ENCODE peak calls at places on chromosomes 11 and 22, in six cellular contexts. Z is PC-3, A is H1, E is mammary epithelial cell, V is thyroid gland, I is Peyer's patch. D is an unnamed sample.

GRCh38 chr11:29333993-29334780 is 682.6 kb downstream of the KCNA4 start:
- DNase-seq in I (no peak), E (peak; percentile 48), A (no peak), Z (peak; percentile 70), V (no peak), D (no peak)

GRCh38 chr11:68150029-68150428 is 28.8 kb upstream of the CHKA start:
- DNase-seq in E (peak; percentile 65), V (peak; percentile 82), A (peak; percentile 25), Z (peak; percentile 92), I (no peak), D (peak; percentile 80)

GRCh38 chr11:2776351-2777061 is 76.7 kb upstream of the KCNQ1OT1 start:
- DNase-seq in E (no peak), A (no peak), I (peak; percentile 46), Z (no peak), V (peak; percentile 1), D (peak; percentile 26)

GRCh38 chr11:90274362-90274761 is 51.5 kb upstream of the CHORDC1 start:
- DNase-seq in A (no peak), V (no peak), I (no peak), E (no peak), Z (no peak), D (no peak)

GRCh38 chr11:12410006-12410728 is 32.8 kb downstream of the PARVA start:
- DNase-seq in V (no peak), E (peak; percentile 50), A (no peak), Z (peak; percentile 30), I (no peak), D (no peak)

GRCh38 chr11:118933486-118933885 is 7.8 kb upstream of the BCL9L start:
- DNase-seq in A (no peak), V (no peak), I (no peak), Z (peak; percentile 86), E (no peak), D (no peak)

GRCh38 chr11:17138562-17138961 is 61.1 kb upstream of the RPS13 start:
- DNase-seq in Z (no peak), V (no peak), E (no peak), A (no peak), I (no peak), D (no peak)

GRCh38 chr11:85718991-85719807 is 33.2 kb upstream of the CCDC89 start:
- DNase-seq in V (peak; percentile 29), E (peak; percentile 98), Z (peak; percentile 99), A (peak; percentile 31), I (no peak), D (peak; percentile 29)

GRCh38 chr22:31211862-31212730 is at the start of gene LIMK2:
- DNase-seq in V (peak; percentile 97), A (peak; percentile 83), I (peak; percentile 99), E (peak; percentile 88), Z (peak; percentile 83), D (peak; percentile 94)

GRCh38 chr11:68317147-68317785 is 4.9 kb downstream of the LRP5 start:
- DNase-seq in I (no peak), A (no peak), Z (no peak), E (no peak), V (no peak), D (no peak)

GRCh38 chr22:23128269-23129108 is 13.3 kb downstream of the RSPH14 start:
- DNase-seq in I (peak; percentile 66), E (peak; percentile 47), V (peak; percentile 86), Z (peak; percentile 73), A (peak; percentile 70), D (peak; percentile 74)

GRCh38 chr11:117186431-117186761 is 7.9 kb downstream of the SIDT2 start:
- DNase-seq in I (no peak), A (no peak), V (no peak), Z (no peak), E (no peak), D (no peak)

GRCh38 chr11:78419327-78419726 is 1.7 kb upstream of the GAB2 start:
- DNase-seq in E (peak; percentile 25), I (no peak), Z (peak; percentile 83), A (no peak), V (peak; percentile 40), D (peak; percentile 56)

GRCh38 chr11:12164061-12165014 is 53.9 kb downstream of the MICAL2 start:
- DNase-seq in E (peak; percentile 99), Z (peak; percentile 96), A (no peak), V (no peak), I (no peak), D (no peak)

GRCh38 chr11:1470681-1471611 is 15.6 kb downstream of the MOB2 start:
- DNase-seq in A (no peak), E (no peak), Z (no peak), V (no peak), I (no peak), D (no peak)

GRCh38 chr11:43923327-43924111 is 18.9 kb upstream of the C11orf96 start:
- DNase-seq in A (no peak), V (no peak), I (no peak), E (no peak), Z (peak; percentile 40), D (no peak)

GRCh38 chr11:3157381-3158130 is 7.6 kb downstream of the OSBPL5 start:
- DNase-seq in A (no peak), V (no peak), Z (peak; percentile 22), I (peak; percentile 46), E (no peak), D (no peak)

GRCh38 chr11:125168875-125169537 is 4.5 kb downstream of the PKNOX2 start:
- DNase-seq in I (peak; percentile 2), V (no peak), A (no peak), E (no peak), Z (no peak), D (no peak)

GRCh38 chr22:43726296-43726695 is 85.8 kb downstream of the EFCAB6 start:
- DNase-seq in V (no peak), Z (no peak), E (no peak), A (no peak), I (no peak), D (no peak)

GRCh38 chr11:19604679-19605375 is 107.8 kb upstream of the NAV2 start:
- DNase-seq in I (no peak), E (no peak), A (no peak), Z (no peak), V (no peak), D (no peak)

GRCh38 chr11:12981879-12982531 is 27.1 kb upstream of the RASSF10 start:
- DNase-seq in I (no peak), E (peak; percentile 49), Z (no peak), A (no peak), V (no peak), D (no peak)

GRCh38 chr11:111097191-111097590 is 148.3 kb upstream of the POU2AF2 start:
- DNase-seq in E (no peak), A (no peak), Z (peak; percentile 17), V (peak; percentile 61), I (no peak), D (peak; percentile 46)

GRCh38 chr11:70688142-70688541 is 289.8 kb downstream of the CTTN start:
- DNase-seq in A (no peak), V (no peak), Z (no peak), I (no peak), E (no peak), D (no peak)

GRCh38 chr11:27489092-27489491 is 16.5 kb upstream of the LGR4 start:
- DNase-seq in Z (no peak), E (no peak), V (no peak), A (no peak), I (no peak), D (no peak)

GRCh38 chr11:27487706-27488105 is 15.1 kb upstream of the LGR4 start:
- DNase-seq in E (no peak), I (no peak), V (no peak), A (no peak), Z (no peak), D (no peak)

GRCh38 chr11:27482793-27483192 is 10.2 kb upstream of the LGR4 start:
- DNase-seq in E (no peak), Z (no peak), A (no peak), V (no peak), I (no peak), D (no peak)

GRCh38 chr11:27481992-27482391 is 9.4 kb upstream of the LGR4 start:
- DNase-seq in Z (no peak), I (no peak), A (no peak), V (no peak), E (no peak), D (no peak)

DNA sequence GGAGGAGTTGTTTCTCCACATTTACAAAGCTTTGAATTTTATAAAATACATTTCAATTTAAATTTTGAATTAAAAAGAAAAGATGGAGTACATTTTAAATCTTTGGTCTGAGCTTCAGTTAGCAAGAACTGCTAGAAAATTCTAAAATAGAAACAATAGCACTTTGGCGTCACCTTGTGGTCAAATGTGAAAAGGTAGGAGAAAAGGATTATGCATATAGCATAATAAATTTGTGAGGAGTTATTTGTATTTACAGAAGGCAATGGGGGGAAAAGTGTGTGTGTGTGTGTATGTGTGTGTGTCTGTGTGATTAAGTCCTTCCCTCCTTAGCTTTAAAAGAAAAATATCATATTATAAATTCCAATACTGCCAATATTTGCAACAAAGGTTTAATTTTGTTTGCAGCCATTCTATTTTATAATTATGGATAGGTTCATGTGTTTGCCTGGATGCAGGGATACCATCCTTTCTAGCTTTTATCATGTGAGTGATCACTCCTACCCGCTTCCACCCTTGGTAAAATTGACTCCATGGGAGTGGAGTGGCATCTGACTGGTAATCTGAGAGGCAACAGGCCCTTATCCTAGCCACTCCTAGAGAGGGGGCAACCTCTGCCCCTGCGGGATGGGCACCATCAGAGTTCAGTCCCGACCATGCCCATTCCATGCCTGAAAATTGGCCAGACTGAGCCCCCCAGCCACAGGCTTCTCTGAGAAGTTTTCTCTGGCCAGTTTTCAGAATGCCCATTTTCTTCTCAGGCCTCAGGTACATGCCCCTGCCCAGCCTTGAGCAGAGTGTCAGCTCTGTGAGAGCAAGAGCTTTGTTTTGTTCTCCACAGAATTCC is 13.6 kb upstream of the LGR4 start:
- DNase-seq in I (no peak), V (peak; percentile 17), E (peak; percentile 42), Z (peak; percentile 85), A (no peak), D (no peak)
- TF ChIP-seq CTCF in I (peak; percentile 99), V (peak; percentile 95), E (peak; percentile 92), Z (peak; percentile 88), A (peak; percentile 78), D (peak; percentile 93)

GRCh38 chr22:26033071-26033470 is 136.2 kb upstream of the SEZ6L start:
- DNase-seq in A (no peak), I (no peak), V (peak; percentile 87), E (no peak), Z (no peak), D (no peak)
- H3K4me1 ChIP-seq in A (peaks cover 2% of the 10 kb centered on the region), I (no peaks in the 10 kb centered on the region), V (no peaks in the 10 kb centered on the region), E (no peaks in the 10 kb centered on the region), Z (no peaks in the 10 kb centered on the region), D (no peaks in the 10 kb centered on the region)

GRCh38 chr11:130029137-130029536 is 26.5 kb upstream of the PRDM10 start:
- DNase-seq in Z (peak; percentile 70), A (no peak), E (peak; percentile 56), I (no peak), V (no peak), D (no peak)
- H3K4me3 ChIP-seq in Z (no peak overlapping the region), A (no peak overlapping the region), E (no peak overlapping the region), I (no peak overlapping the region), V (no peak overlapping the region), D (no peak overlapping the region)

DNA sequence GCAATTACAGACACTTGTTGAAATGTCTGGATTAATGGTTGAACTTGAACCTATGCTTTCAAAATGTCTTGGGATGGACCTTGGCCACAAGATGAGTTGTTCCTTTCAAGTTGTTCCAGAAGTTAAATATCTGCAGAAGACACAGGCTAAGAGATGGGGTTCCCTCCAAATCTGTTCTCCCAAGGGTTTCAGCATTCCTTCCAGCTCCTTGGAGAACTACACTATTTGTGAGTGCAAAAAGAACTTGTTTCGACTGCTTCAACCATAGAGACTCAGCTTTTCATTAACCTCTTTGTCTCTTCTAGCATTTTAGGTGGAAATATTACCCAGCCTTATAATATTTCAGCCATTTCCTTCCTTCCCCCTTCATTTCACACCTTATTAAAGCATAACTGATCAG is 189.0 kb upstream of the BLID start:
- DNase-seq in V (no peak), E (no peak), Z (no peak), A (no peak), I (no peak), D (no peak)
- TF ChIP-seq CTCF in V (no peak), E (no peak), Z (no peak), A (no peak), I (no peak), D (no peak)